ENCODE peak calls at places on chromosomes 5 and 9, in four cellular contexts. W is cardiac fibroblast, G is esophagus squamous epithelium, Y is brain microvascular endothelial cell. H is an unnamed sample.

GRCh38 chr9:38309324-38310195 is 82.9 kb upstream of the ALDH1B1 start:
- DNase-seq in W (peak), G (no peak), Y (no peak), H (peak)

GRCh38 chr9:120830151-120830550 is 12.6 kb downstream of the PSMD5 start:
- DNase-seq in W (peak), G (no peak), Y (peak), H (no peak)

GRCh38 chr9:126704157-126704941 is 90.6 kb downstream of the LMX1B start:
- DNase-seq in W (peak), G (no peak), Y (peak), H (peak)

GRCh38 chr9:82680179-82680935 is 382.6 kb downstream of the RASEF start:
- DNase-seq in W (no peak), G (no peak), Y (no peak), H (no peak)

GRCh38 chr9:93968451-93969327 is 13.5 kb upstream of the BARX1 start:
- DNase-seq in W (no peak), G (no peak), Y (peak), H (no peak)

GRCh38 chr5:75337366-75338021 is 474 bp downstream of the HMGCR start:
- DNase-seq in W (peak), G (no peak), Y (no peak), H (peak)

GRCh38 chr9:126791406-126792230 is 13.2 kb upstream of the ZBTB43 start:
- DNase-seq in W (peak), G (no peak), Y (peak), H (peak)

GRCh38 chr9:135513351-135513846 is 7.8 kb upstream of the LCN1 start:
- DNase-seq in W (no peak), G (no peak), Y (no peak), H (no peak)

GRCh38 chr5:151072234-151073025 is 8.4 kb downstream of the TNIP1 start:
- DNase-seq in W (peak), G (no peak), Y (peak), H (no peak)

GRCh38 chr5:139482050-139482889 is at the start of gene STING1:
- DNase-seq in W (peak), G (peak), Y (peak), H (peak)

GRCh38 chr5:118967059-118967508 is 21.3 kb downstream of the DTWD2 start:
- DNase-seq in W (no peak), G (no peak), Y (peak), H (no peak)

GRCh38 chr9:123131258-123131657 is 97.8 kb downstream of the GPR21 start:
- DNase-seq in W (peak), G (no peak), Y (peak), H (peak)

GRCh38 chr5:67165524-67166459 is 30.8 kb downstream of the CD180 start:
- DNase-seq in W (peak), G (peak), Y (peak), H (peak)

GRCh38 chr5:113338628-113339027 is 96.2 kb downstream of the TSSK1B start:
- DNase-seq in W (peak), G (no peak), Y (no peak), H (peak)

GRCh38 chr5:40431734-40432133 is 248.0 kb upstream of the PTGER4 start:
- DNase-seq in W (no peak), G (no peak), Y (no peak), H (no peak)

GRCh38 chr9:89522261-89522978 is 24.5 kb upstream of the SEMA4D start:
- DNase-seq in W (no peak), G (no peak), Y (no peak), H (no peak)

GRCh38 chr5:103867857-103868598 is 305.4 kb upstream of the NUDT12 start:
- DNase-seq in W (no peak), G (no peak), Y (no peak), H (no peak)

DNA sequence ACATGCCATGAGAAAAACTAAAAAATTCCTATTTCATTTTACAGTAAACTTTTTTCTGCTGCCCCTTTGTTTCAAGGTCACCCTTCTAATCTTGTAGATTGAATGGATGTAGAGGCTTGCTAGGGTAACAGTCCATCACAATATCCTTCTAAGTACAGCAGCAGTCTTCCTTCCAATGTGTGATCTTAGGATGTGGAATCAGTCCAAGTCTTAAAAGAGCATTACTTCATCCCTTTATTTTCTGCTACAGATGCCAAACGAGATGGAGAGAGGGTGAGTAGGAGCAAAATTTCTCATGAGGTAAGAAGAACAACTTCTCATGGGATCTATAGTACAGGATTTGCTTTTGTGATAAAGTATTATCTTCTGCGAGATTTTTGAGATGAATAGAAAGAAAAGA is 704 bp upstream of the IL33 start:
- DNase-seq in W (peak), G (no peak), Y (no peak), H (no peak)
- H3K4me3 ChIP-seq in W (no peak), G (no peak), Y (no peak), H (no peak)

DNA sequence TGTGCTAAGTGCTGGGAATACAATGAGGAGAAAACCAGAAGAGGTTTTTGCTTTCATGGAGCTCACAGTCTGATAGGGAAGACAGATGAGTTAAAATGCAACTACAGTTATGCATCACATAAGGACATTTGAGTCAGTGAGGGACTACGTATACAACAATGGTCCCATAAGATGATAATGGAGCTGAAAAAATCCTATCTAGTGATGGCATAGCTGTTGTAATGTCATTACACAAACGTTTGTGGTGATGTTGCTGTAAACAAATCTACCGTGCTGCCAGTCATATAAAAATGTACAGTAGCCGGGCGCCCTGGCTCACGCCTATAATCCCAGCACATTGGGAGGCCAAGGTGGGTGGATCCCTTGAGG is 110.1 kb upstream of the RAD23B start:
- DNase-seq in W (no peak), G (no peak), Y (no peak), H (no peak)
- H3K4me3 ChIP-seq in W (no peak), G (no peak), Y (no peak), H (no peak)

GRCh38 chr5:55037816-55038379 is 13.8 kb downstream of the GZMK start:
- DNase-seq in W (no peak), G (no peak), Y (no peak), H (no peak)
- H3K4me3 ChIP-seq in W (no peak), G (no peak), Y (no peak), H (no peak)

DNA sequence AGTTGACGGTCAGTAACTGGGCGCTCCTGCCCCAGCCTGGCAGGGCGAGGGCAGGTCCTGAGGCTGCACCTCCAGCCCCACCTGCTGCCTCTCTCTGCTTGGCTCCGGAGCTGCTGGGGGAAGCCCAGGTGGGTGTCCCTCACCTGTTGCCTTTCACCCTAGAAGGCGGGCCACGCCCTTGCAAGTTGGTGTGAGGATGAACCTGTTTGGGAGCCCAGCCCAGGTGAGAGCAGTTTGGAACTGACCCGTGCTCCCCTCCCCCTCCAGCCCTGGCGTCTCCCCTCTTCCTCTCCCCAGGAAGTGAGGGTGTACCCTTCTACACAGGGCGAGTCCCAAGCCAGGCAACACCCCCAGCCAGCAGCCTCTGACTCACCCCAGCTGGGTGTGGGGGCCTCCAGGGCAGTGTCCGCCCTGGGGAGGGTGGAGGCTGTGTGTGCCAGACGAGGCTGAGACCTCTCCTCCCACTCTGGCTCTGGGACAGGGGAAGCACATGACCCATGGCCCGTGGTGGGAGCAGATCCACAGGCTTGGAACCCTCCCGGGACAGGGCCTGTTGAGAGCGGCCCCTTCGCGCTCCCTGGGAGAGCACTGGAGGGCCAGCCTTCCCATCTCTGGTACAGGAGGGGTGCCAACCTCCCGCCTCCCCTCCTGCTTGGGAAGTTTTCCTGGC is 10.4 kb downstream of the LRRC8A start:
- DNase-seq in W (peak), G (peak), Y (peak), H (peak)
- H3K4me3 ChIP-seq in W (peak), G (peak), Y (no peak), H (peak)

GRCh38 chr5:149640350-149640999 is 59.2 kb downstream of the ARHGEF37 start:
- DNase-seq in W (no peak), G (no peak), Y (no peak), H (no peak)

GRCh38 chr5:149639718-149640117 is 58.4 kb downstream of the ARHGEF37 start:
- DNase-seq in W (no peak), G (no peak), Y (no peak), H (no peak)

GRCh38 chr5:149638546-149639241 is 57.4 kb downstream of the ARHGEF37 start:
- DNase-seq in W (no peak), G (no peak), Y (no peak), H (no peak)

GRCh38 chr5:149641600-149641999 is 60.3 kb downstream of the ARHGEF37 start:
- DNase-seq in W (no peak), G (no peak), Y (no peak), H (no peak)

GRCh38 chr5:149641000-149641576 is 59.8 kb downstream of the ARHGEF37 start:
- DNase-seq in W (peak), G (no peak), Y (peak), H (no peak)
- H3K4me3 ChIP-seq in W (peak), G (no peak), Y (peak), H (no peak)

DNA sequence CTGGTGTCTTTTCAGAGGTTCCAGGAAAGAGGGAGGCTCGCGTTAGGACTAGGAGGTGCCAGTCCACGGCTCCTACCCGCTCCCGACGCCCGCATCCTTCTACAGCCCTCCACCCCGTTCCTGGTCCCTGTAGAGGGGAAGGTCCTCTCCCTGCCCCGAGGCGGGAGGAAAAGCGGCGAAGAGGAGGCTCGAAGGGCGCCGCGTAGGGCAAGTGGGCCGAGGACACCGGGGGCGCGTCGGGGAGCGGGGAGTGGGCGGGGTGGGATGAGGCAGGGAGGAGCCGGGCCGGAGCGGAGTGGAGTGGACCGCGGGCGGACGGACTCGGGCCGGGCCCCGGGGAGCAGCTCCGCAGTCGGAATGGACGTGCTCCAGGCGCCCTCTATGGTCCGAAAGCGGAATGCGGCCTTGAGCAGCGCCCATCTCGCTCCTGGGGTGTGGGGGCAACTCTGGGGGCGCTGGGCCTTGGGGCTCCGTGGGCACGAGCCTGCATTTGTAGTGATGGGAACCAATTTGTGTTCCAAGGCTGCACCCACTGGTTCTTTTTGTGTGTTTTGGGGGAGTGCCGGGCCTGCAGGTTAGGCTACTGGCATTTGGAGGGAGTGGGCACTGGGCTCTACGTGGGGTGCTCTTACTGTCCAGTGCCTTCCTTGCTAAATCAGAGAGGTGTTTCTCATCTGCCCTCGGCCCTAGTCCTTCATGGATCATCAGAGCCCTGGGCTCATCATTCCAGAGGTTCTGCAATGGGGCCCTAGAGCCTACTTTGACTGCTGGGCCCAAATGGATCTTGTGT is 7.3 kb downstream of the IRX1 start:
- DNase-seq in W (peak), G (no peak), Y (no peak), H (no peak)
- H3K4me3 ChIP-seq in W (no peak), G (peak), Y (no peak), H (no peak)

GRCh38 chr9:78397045-78397843 is 100.3 kb downstream of the PSAT1 start:
- DNase-seq in W (no peak), G (no peak), Y (no peak), H (no peak)
- H3K4me3 ChIP-seq in W (no peak), G (no peak), Y (no peak), H (no peak)